ENCODE peak calls at places on chromosomes 7 and 10, in five cellular contexts. Z is NCI-H774; Y is heart right ventricle; I is activated CD4-positive, alpha-beta T cell treated with anti-CD3 and anti-CD28 coated beads, Interleukin-2, amount 10 ng/mL, durations not matched to agents 7 days and 5 days; L is CD4-positive, CD25-positive, alpha-beta regulatory T cell. F is an unnamed sample.

GRCh38 chr10:84267503-84268126 is 22.8 kb downstream of the RGR start:
- DNase-seq in I (peak), Y (no peak), L (peak), Z (peak), F (peak)

GRCh38 chr10:124636271-124636993 is 107.7 kb downstream of the FAM53B start:
- DNase-seq in L (peak), Y (no peak), I (peak), Z (no peak), F (no peak)

GRCh38 chr10:78588194-78588811 is 480.5 kb upstream of the ZMIZ1 start:
- DNase-seq in Z (no peak), L (no peak), I (no peak), Y (peak), F (peak)

GRCh38 chr10:50417486-50417905 is 166.2 kb upstream of the ASAH2 start:
- DNase-seq in L (peak), I (no peak), Z (no peak), Y (no peak), F (no peak)

GRCh38 chr7:86931439-86931838 is 128.0 kb downstream of the ELAPOR2 start:
- DNase-seq in I (no peak), Y (no peak), L (no peak), Z (no peak), F (no peak)

GRCh38 chr7:12244129-12244528 is 33.0 kb downstream of the TMEM106B start:
- DNase-seq in Y (no peak), Z (peak), I (no peak), L (no peak), F (peak)

GRCh38 chr7:50962281-50962883 is 179.7 kb upstream of the GRB10 start:
- DNase-seq in Z (no peak), I (no peak), Y (no peak), L (no peak), F (no peak)

GRCh38 chr7:22594020-22594419 is 94.0 kb upstream of the STEAP1B start:
- DNase-seq in L (no peak), I (no peak), Y (no peak), Z (peak), F (no peak)

GRCh38 chr7:139698879-139699278 is 78.9 kb downstream of the HIPK2 start:
- DNase-seq in L (no peak), I (no peak), Z (no peak), Y (no peak), F (no peak)

GRCh38 chr10:36556468-36556867 is 568.9 kb upstream of the ANKRD30A start:
- DNase-seq in L (no peak), I (no peak), Y (no peak), Z (no peak), F (no peak)

GRCh38 chr10:110336111-110336721 is 31.5 kb upstream of the SMNDC1 start:
- DNase-seq in Y (no peak), I (no peak), Z (no peak), L (peak), F (peak)

GRCh38 chr7:92682767-92683539 is 92.8 kb upstream of the FAM133B start:
- DNase-seq in Y (no peak), I (peak), Z (no peak), L (peak), F (no peak)

GRCh38 chr10:70508912-70509366 is 30.4 kb downstream of the PALD1 start:
- DNase-seq in L (no peak), Y (peak), Z (no peak), I (no peak), F (peak)

GRCh38 chr10:11285171-11285570 is 267.5 kb downstream of the CELF2 start:
- DNase-seq in Z (no peak), L (no peak), I (no peak), Y (no peak), F (no peak)

GRCh38 chr10:119445311-119445934 is 97.1 kb downstream of the RGS10 start:
- DNase-seq in Z (peak), Y (peak), I (peak), L (peak), F (peak)

GRCh38 chr7:116671681-116672595 is at the start of gene MET:
- DNase-seq in L (peak), Z (peak), I (peak), Y (peak), F (peak)

GRCh38 chr10:49170632-49171325 is 17.4 kb downstream of the TMEM273 start:
- DNase-seq in Z (no peak), L (no peak), I (no peak), Y (peak), F (no peak)

F was measured in AG08396.